ENCODE peak calls at places on chromosomes 5 and 9, in nine cellular contexts. One of them, this sample, is unnamed.

GRCh38 chr9:92650839-92651621 is 18.9 kb downstream of the IPPK start:
- DNase-seq in mucosa of gallbladder: peak
- DNase-seq in A549: no peak
- DNase-seq in putamen: no peak
- DNase-seq in NCI-H82: no peak
- DNase-seq in cardiac fibroblast: peak
- DNase-seq in cerebellar cortex: no peak
- DNase-seq in heart left ventricle: peak
- DNase-seq in hypothalamus: no peak
- DNase-seq in this sample: no peak

GRCh38 chr9:83116026-83116425 is 53.1 kb upstream of the RASEF start:
- DNase-seq in mucosa of gallbladder: no peak
- DNase-seq in A549: no peak
- DNase-seq in putamen: no peak
- DNase-seq in NCI-H82: no peak
- DNase-seq in cardiac fibroblast: no peak
- DNase-seq in cerebellar cortex: no peak
- DNase-seq in heart left ventricle: no peak
- DNase-seq in hypothalamus: no peak
- DNase-seq in this sample: no peak

GRCh38 chr5:79878721-79879336 is 112.2 kb downstream of the MTX3 start:
- DNase-seq in mucosa of gallbladder: no peak
- DNase-seq in A549: peak
- DNase-seq in putamen: no peak
- DNase-seq in NCI-H82: peak
- DNase-seq in cardiac fibroblast: no peak
- DNase-seq in cerebellar cortex: peak
- DNase-seq in heart left ventricle: no peak
- DNase-seq in hypothalamus: no peak
- DNase-seq in this sample: no peak

GRCh38 chr5:35856186-35857003 is at the start of gene IL7R:
- DNase-seq in mucosa of gallbladder: no peak
- DNase-seq in A549: no peak
- DNase-seq in putamen: no peak
- DNase-seq in NCI-H82: no peak
- DNase-seq in cardiac fibroblast: no peak
- DNase-seq in cerebellar cortex: no peak
- DNase-seq in heart left ventricle: no peak
- DNase-seq in hypothalamus: no peak
- DNase-seq in this sample: no peak

GRCh38 chr5:168128556-168128955 is 162.9 kb upstream of the WWC1 start:
- DNase-seq in mucosa of gallbladder: no peak
- DNase-seq in A549: no peak
- DNase-seq in putamen: no peak
- DNase-seq in NCI-H82: peak
- DNase-seq in cardiac fibroblast: peak
- DNase-seq in cerebellar cortex: peak
- DNase-seq in heart left ventricle: no peak
- DNase-seq in hypothalamus: no peak
- DNase-seq in this sample: no peak

GRCh38 chr5:178318382-178318781 is 85.8 kb upstream of the PHYKPL start:
- DNase-seq in mucosa of gallbladder: no peak
- DNase-seq in A549: no peak
- DNase-seq in putamen: no peak
- DNase-seq in NCI-H82: no peak
- DNase-seq in cardiac fibroblast: no peak
- DNase-seq in cerebellar cortex: no peak
- DNase-seq in heart left ventricle: no peak
- DNase-seq in hypothalamus: no peak
- DNase-seq in this sample: no peak

GRCh38 chr5:176536132-176536901 is 885 bp downstream of the RNF44 start:
- DNase-seq in mucosa of gallbladder: peak
- DNase-seq in A549: peak
- DNase-seq in putamen: peak
- DNase-seq in NCI-H82: peak
- DNase-seq in cardiac fibroblast: peak
- DNase-seq in cerebellar cortex: peak
- DNase-seq in heart left ventricle: peak
- DNase-seq in hypothalamus: peak
- DNase-seq in this sample: peak

GRCh38 chr5:29016067-29016466 is 1977.7 kb upstream of the CDH9 start:
- DNase-seq in mucosa of gallbladder: no peak
- DNase-seq in A549: no peak
- DNase-seq in putamen: peak
- DNase-seq in NCI-H82: no peak
- DNase-seq in cardiac fibroblast: no peak
- DNase-seq in cerebellar cortex: no peak
- DNase-seq in heart left ventricle: no peak
- DNase-seq in hypothalamus: no peak
- DNase-seq in this sample: no peak

GRCh38 chr9:96565684-96566360 is 53.8 kb downstream of the CDC14B start:
- DNase-seq in mucosa of gallbladder: no peak
- DNase-seq in A549: peak
- DNase-seq in putamen: peak
- DNase-seq in NCI-H82: no peak
- DNase-seq in cardiac fibroblast: peak
- DNase-seq in cerebellar cortex: no peak
- DNase-seq in heart left ventricle: no peak
- DNase-seq in hypothalamus: no peak
- DNase-seq in this sample: no peak

GRCh38 chr9:134632329-134632728 is 9.3 kb upstream of the COL5A1 start:
- DNase-seq in mucosa of gallbladder: no peak
- DNase-seq in A549: no peak
- DNase-seq in putamen: no peak
- DNase-seq in NCI-H82: no peak
- DNase-seq in cardiac fibroblast: no peak
- DNase-seq in cerebellar cortex: no peak
- DNase-seq in heart left ventricle: peak
- DNase-seq in hypothalamus: no peak
- DNase-seq in this sample: no peak

GRCh38 chr5:36491860-36492259 is 114.5 kb upstream of the SLC1A3 start:
- DNase-seq in mucosa of gallbladder: no peak
- DNase-seq in A549: no peak
- DNase-seq in putamen: no peak
- DNase-seq in NCI-H82: peak
- DNase-seq in cardiac fibroblast: no peak
- DNase-seq in cerebellar cortex: peak
- DNase-seq in heart left ventricle: no peak
- DNase-seq in hypothalamus: no peak
- DNase-seq in this sample: no peak

GRCh38 chr9:93033541-93033940 is 25.0 kb upstream of the SUSD3 start:
- DNase-seq in mucosa of gallbladder: no peak
- DNase-seq in A549: no peak
- DNase-seq in putamen: no peak
- DNase-seq in NCI-H82: peak
- DNase-seq in cardiac fibroblast: no peak
- DNase-seq in cerebellar cortex: no peak
- DNase-seq in heart left ventricle: no peak
- DNase-seq in hypothalamus: no peak
- DNase-seq in this sample: no peak

GRCh38 chr5:57445715-57446037 is 36.9 kb downstream of the ACTBL2 start:
- DNase-seq in mucosa of gallbladder: no peak
- DNase-seq in A549: no peak
- DNase-seq in putamen: no peak
- DNase-seq in NCI-H82: no peak
- DNase-seq in cardiac fibroblast: peak
- DNase-seq in cerebellar cortex: no peak
- DNase-seq in heart left ventricle: no peak
- DNase-seq in hypothalamus: no peak
- DNase-seq in this sample: no peak

GRCh38 chr5:76790632-76791290 is 28.1 kb upstream of the F2RL1 start:
- DNase-seq in mucosa of gallbladder: no peak
- DNase-seq in A549: peak
- DNase-seq in putamen: peak
- DNase-seq in NCI-H82: peak
- DNase-seq in cardiac fibroblast: peak
- DNase-seq in cerebellar cortex: no peak
- DNase-seq in heart left ventricle: no peak
- DNase-seq in hypothalamus: no peak
- DNase-seq in this sample: no peak

GRCh38 chr9:71897573-71897972 is 13.4 kb downstream of the ABHD17B start:
- DNase-seq in mucosa of gallbladder: no peak
- DNase-seq in A549: no peak
- DNase-seq in putamen: no peak
- DNase-seq in NCI-H82: no peak
- DNase-seq in cardiac fibroblast: no peak
- DNase-seq in cerebellar cortex: no peak
- DNase-seq in heart left ventricle: no peak
- DNase-seq in hypothalamus: no peak
- DNase-seq in this sample: peak

GRCh38 chr5:157816682-157817268 is 42.2 kb downstream of the CLINT1 start:
- DNase-seq in mucosa of gallbladder: no peak
- DNase-seq in A549: no peak
- DNase-seq in putamen: no peak
- DNase-seq in NCI-H82: no peak
- DNase-seq in cardiac fibroblast: peak
- DNase-seq in cerebellar cortex: no peak
- DNase-seq in heart left ventricle: no peak
- DNase-seq in hypothalamus: no peak
- DNase-seq in this sample: no peak

GRCh38 chr5:180673371-180674252 is 24.2 kb upstream of the FLT4 start:
- DNase-seq in mucosa of gallbladder: no peak
- DNase-seq in A549: no peak
- DNase-seq in putamen: no peak
- DNase-seq in NCI-H82: no peak
- DNase-seq in cardiac fibroblast: no peak
- DNase-seq in cerebellar cortex: no peak
- DNase-seq in heart left ventricle: no peak
- DNase-seq in hypothalamus: no peak
- DNase-seq in this sample: no peak

GRCh38 chr5:149724884-149725283 is 5.2 kb upstream of the PPARGC1B start:
- DNase-seq in mucosa of gallbladder: peak
- DNase-seq in A549: no peak
- DNase-seq in putamen: no peak
- DNase-seq in NCI-H82: no peak
- DNase-seq in cardiac fibroblast: no peak
- DNase-seq in cerebellar cortex: no peak
- DNase-seq in heart left ventricle: no peak
- DNase-seq in hypothalamus: no peak
- DNase-seq in this sample: no peak

GRCh38 chr5:35117960-35118359 is 70.2 kb upstream of the AGXT2 start:
- DNase-seq in mucosa of gallbladder: no peak
- DNase-seq in A549: no peak
- DNase-seq in putamen: no peak
- DNase-seq in NCI-H82: no peak
- DNase-seq in cardiac fibroblast: peak
- DNase-seq in cerebellar cortex: no peak
- DNase-seq in heart left ventricle: no peak
- DNase-seq in hypothalamus: no peak
- DNase-seq in this sample: no peak

GRCh38 chr9:96686638-96687335 is 31.7 kb upstream of the PRXL2C start:
- DNase-seq in mucosa of gallbladder: peak
- DNase-seq in A549: peak
- DNase-seq in putamen: peak
- DNase-seq in NCI-H82: no peak
- DNase-seq in cardiac fibroblast: peak
- DNase-seq in cerebellar cortex: peak
- DNase-seq in heart left ventricle: peak
- DNase-seq in hypothalamus: peak
- DNase-seq in this sample: peak

GRCh38 chr9:133954862-133955529 is 37.1 kb downstream of the VAV2 start:
- DNase-seq in mucosa of gallbladder: no peak
- DNase-seq in A549: no peak
- DNase-seq in putamen: no peak
- DNase-seq in NCI-H82: no peak
- DNase-seq in cardiac fibroblast: no peak
- DNase-seq in cerebellar cortex: no peak
- DNase-seq in heart left ventricle: peak
- DNase-seq in hypothalamus: no peak
- DNase-seq in this sample: no peak

GRCh38 chr9:114180701-114181582 is 25.6 kb downstream of the COL27A1 start:
- DNase-seq in mucosa of gallbladder: peak
- DNase-seq in A549: no peak
- DNase-seq in putamen: no peak
- DNase-seq in NCI-H82: no peak
- DNase-seq in cardiac fibroblast: peak
- DNase-seq in cerebellar cortex: no peak
- DNase-seq in heart left ventricle: no peak
- DNase-seq in hypothalamus: no peak
- DNase-seq in this sample: no peak

GRCh38 chr9:131478421-131478868 is 24.3 kb upstream of the POMT1 start:
- DNase-seq in mucosa of gallbladder: no peak
- DNase-seq in A549: peak
- DNase-seq in putamen: no peak
- DNase-seq in NCI-H82: peak
- DNase-seq in cardiac fibroblast: peak
- DNase-seq in cerebellar cortex: no peak
- DNase-seq in heart left ventricle: peak
- DNase-seq in hypothalamus: no peak
- DNase-seq in this sample: peak

GRCh38 chr9:69579749-69580581 is 92.2 kb downstream of the APBA1 start:
- DNase-seq in mucosa of gallbladder: peak
- DNase-seq in A549: no peak
- DNase-seq in putamen: no peak
- DNase-seq in NCI-H82: peak
- DNase-seq in cardiac fibroblast: no peak
- DNase-seq in cerebellar cortex: no peak
- DNase-seq in heart left ventricle: no peak
- DNase-seq in hypothalamus: no peak
- DNase-seq in this sample: no peak

GRCh38 chr9:16090907-16091629 is 538.2 kb downstream of the CCDC171 start:
- DNase-seq in mucosa of gallbladder: no peak
- DNase-seq in A549: no peak
- DNase-seq in putamen: no peak
- DNase-seq in NCI-H82: no peak
- DNase-seq in cardiac fibroblast: no peak
- DNase-seq in cerebellar cortex: no peak
- DNase-seq in heart left ventricle: no peak
- DNase-seq in hypothalamus: no peak
- DNase-seq in this sample: no peak

GRCh38 chr9:76576344-76576743 is 117.4 kb downstream of the GCNT1 start:
- DNase-seq in mucosa of gallbladder: peak
- DNase-seq in A549: no peak
- DNase-seq in putamen: no peak
- DNase-seq in NCI-H82: peak
- DNase-seq in cardiac fibroblast: peak
- DNase-seq in cerebellar cortex: no peak
- DNase-seq in heart left ventricle: no peak
- DNase-seq in hypothalamus: no peak
- DNase-seq in this sample: no peak

GRCh38 chr5:3155717-3156116 is 404.2 kb upstream of the IRX2 start:
- DNase-seq in mucosa of gallbladder: no peak
- DNase-seq in A549: no peak
- DNase-seq in putamen: no peak
- DNase-seq in NCI-H82: no peak
- DNase-seq in cardiac fibroblast: no peak
- DNase-seq in cerebellar cortex: no peak
- DNase-seq in heart left ventricle: no peak
- DNase-seq in hypothalamus: no peak
- DNase-seq in this sample: no peak

GRCh38 chr9:4904322-4905134 is 80.5 kb upstream of the JAK2 start:
- DNase-seq in mucosa of gallbladder: no peak
- DNase-seq in A549: no peak
- DNase-seq in putamen: no peak
- DNase-seq in NCI-H82: no peak
- DNase-seq in cardiac fibroblast: peak
- DNase-seq in cerebellar cortex: no peak
- DNase-seq in heart left ventricle: no peak
- DNase-seq in hypothalamus: no peak
- DNase-seq in this sample: no peak

GRCh38 chr5:127290019-127290945 is at the start of gene MEGF10:
- DNase-seq in mucosa of gallbladder: no peak
- DNase-seq in A549: peak
- DNase-seq in putamen: no peak
- DNase-seq in NCI-H82: peak
- DNase-seq in cardiac fibroblast: peak
- DNase-seq in cerebellar cortex: no peak
- DNase-seq in heart left ventricle: no peak
- DNase-seq in hypothalamus: peak
- DNase-seq in this sample: no peak

GRCh38 chr5:171295801-171296200 is 13.2 kb upstream of the TLX3 start:
- DNase-seq in mucosa of gallbladder: no peak
- DNase-seq in A549: no peak
- DNase-seq in putamen: no peak
- DNase-seq in NCI-H82: no peak
- DNase-seq in cardiac fibroblast: no peak
- DNase-seq in cerebellar cortex: no peak
- DNase-seq in heart left ventricle: no peak
- DNase-seq in hypothalamus: no peak
- DNase-seq in this sample: no peak

GRCh38 chr5:32572778-32573480 is 12.4 kb upstream of the SUB1 start:
- DNase-seq in mucosa of gallbladder: no peak
- DNase-seq in A549: no peak
- DNase-seq in putamen: no peak
- DNase-seq in NCI-H82: no peak
- DNase-seq in cardiac fibroblast: no peak
- DNase-seq in cerebellar cortex: no peak
- DNase-seq in heart left ventricle: no peak
- DNase-seq in hypothalamus: no peak
- DNase-seq in this sample: no peak

This sample was measured in T-helper 1 cell.